ENCODE peak calls at places on chromosome 9, in five cellular contexts. M is smooth muscle cell of the brain vasculature; X is CD8-positive, alpha-beta T cell; O is NCI-H524 treated with DMSO at 0.1 percent for 48 hours; I is stimulated activated CD4-positive, alpha-beta T cell treated with anti-CD3 and anti-CD28 coated beads, Interleukin-15, amount 100 ng/mL, for 1 hour. P is an unnamed sample.

GRCh38 chr9:14403112-14403511 is 89.2 kb upstream of the NFIB start:
- DNase-seq in X (no peak), M (no peak), I (no peak), O (no peak), P (no peak)

GRCh38 chr9:98808411-98808815 is 943 bp downstream of the GALNT12 start:
- DNase-seq in O (no peak), M (no peak), X (no peak), I (no peak), P (no peak)

GRCh38 chr9:87567566-87567965 is 69.9 kb downstream of the DAPK1 start:
- DNase-seq in X (no peak), M (no peak), I (no peak), O (no peak), P (no peak)

GRCh38 chr9:118693645-118694044 is 675.6 kb downstream of the BRINP1 start:
- DNase-seq in O (no peak), X (no peak), M (no peak), I (no peak), P (no peak)

GRCh38 chr9:133874061-133874638 is 118.0 kb downstream of the VAV2 start:
- DNase-seq in M (no peak), X (no peak), O (peak; percentile 38), I (no peak), P (no peak)

GRCh38 chr9:116944714-116945534 is 257.8 kb downstream of the TRIM32 start:
- DNase-seq in O (no peak), M (no peak), X (no peak), I (no peak), P (no peak)

GRCh38 chr9:108269421-108269820 is 586.4 kb downstream of the ACTL7B start:
- DNase-seq in I (no peak), O (no peak), M (no peak), X (no peak), P (no peak)

GRCh38 chr9:127905788-127906191 is 6.4 kb upstream of the ST6GALNAC6 start:
- DNase-seq in M (no peak), O (no peak), I (peak; percentile 52), X (no peak), P (no peak)

GRCh38 chr9:98584059-98584458 is 124.7 kb downstream of the GABBR2 start:
- DNase-seq in O (no peak), X (no peak), I (no peak), M (no peak), P (no peak)

GRCh38 chr9:85431396-85432102 is 310.2 kb downstream of the AGTPBP1 start:
- DNase-seq in X (no peak), O (no peak), I (no peak), M (no peak), P (no peak)

GRCh38 chr9:36479086-36479485 is 79.0 kb upstream of the RNF38 start:
- DNase-seq in M (no peak), X (no peak), I (no peak), O (peak; percentile 10), P (no peak)

GRCh38 chr9:133782157-133783130 is 44.3 kb upstream of the SARDH start:
- DNase-seq in O (peak; percentile 9), I (peak; percentile 30), X (peak; percentile 57), M (peak; percentile 33), P (peak; percentile 19)

GRCh38 chr9:136616948-136617695 is 45.6 kb upstream of the EGFL7 start:
- DNase-seq in X (no peak), M (no peak), I (no peak), O (no peak), P (no peak)

GRCh38 chr9:92468206-92468605 is 14.1 kb downstream of the ASPN start:
- DNase-seq in I (no peak), X (no peak), O (no peak), M (no peak), P (no peak)

GRCh38 chr9:21778300-21778699 is 24.1 kb upstream of the MTAP start:
- DNase-seq in X (no peak), M (no peak), O (no peak), I (no peak), P (no peak)

GRCh38 chr9:132637801-132638200 is 32.0 kb downstream of the DDX31 start:
- DNase-seq in I (no peak), O (no peak), M (no peak), X (no peak), P (no peak)

GRCh38 chr9:120710110-120710981 is 3.9 kb downstream of the MEGF9 start:
- DNase-seq in I (no peak), X (peak; percentile 25), O (no peak), M (no peak), P (peak; percentile 18)

P was measured in DMS 273 treated with DMSO at 0.1 percent for 48 hours.